ENCODE peak calls at places on chromosomes 7 and 10, in eight cellular contexts. One of them, this sample, is unnamed.

GRCh38 chr7:91953618-91954017 is 13.0 kb downstream of the AKAP9 start:
- DNase-seq in Caco-2: no peak
- DNase-seq in lower lobe of right lung: no peak
- DNase-seq in tibial artery: no peak
- DNase-seq in left lung: no peak
- DNase-seq in ovary: no peak
- DNase-seq in CD8-positive, alpha-beta T cell: no peak
- DNase-seq in RWPE2: no peak
- DNase-seq in this sample: no peak

GRCh38 chr7:158431941-158432347 is 155.7 kb downstream of the PTPRN2 start:
- DNase-seq in Caco-2: peak; percentile 65
- DNase-seq in lower lobe of right lung: peak; percentile 66
- DNase-seq in tibial artery: peak; percentile 89
- DNase-seq in left lung: peak; percentile 82
- DNase-seq in ovary: peak; percentile 55
- DNase-seq in CD8-positive, alpha-beta T cell: no peak
- DNase-seq in RWPE2: peak; percentile 86
- DNase-seq in this sample: peak; percentile 73

GRCh38 chr7:219581-220150 is 27.3 kb downstream of the FAM20C start:
- DNase-seq in Caco-2: no peak
- DNase-seq in lower lobe of right lung: peak; percentile 68
- DNase-seq in tibial artery: no peak
- DNase-seq in left lung: no peak
- DNase-seq in ovary: no peak
- DNase-seq in CD8-positive, alpha-beta T cell: no peak
- DNase-seq in RWPE2: no peak
- DNase-seq in this sample: no peak

GRCh38 chr7:43439631-43440401 is 143.1 kb upstream of the STK17A start:
- DNase-seq in Caco-2: peak; percentile 57
- DNase-seq in lower lobe of right lung: peak; percentile 59
- DNase-seq in tibial artery: no peak
- DNase-seq in left lung: peak; percentile 44
- DNase-seq in ovary: no peak
- DNase-seq in CD8-positive, alpha-beta T cell: peak; percentile 28
- DNase-seq in RWPE2: no peak
- DNase-seq in this sample: peak; percentile 70

GRCh38 chr10:77582710-77583115 is 54.9 kb downstream of the KCNMA1 start:
- DNase-seq in Caco-2: peak; percentile 49
- DNase-seq in lower lobe of right lung: peak; percentile 66
- DNase-seq in tibial artery: no peak
- DNase-seq in left lung: peak; percentile 56
- DNase-seq in ovary: no peak
- DNase-seq in CD8-positive, alpha-beta T cell: no peak
- DNase-seq in RWPE2: peak; percentile 89
- DNase-seq in this sample: peak; percentile 72

GRCh38 chr7:92877367-92877766 is 41.0 kb upstream of the CDK6 start:
- DNase-seq in Caco-2: no peak
- DNase-seq in lower lobe of right lung: no peak
- DNase-seq in tibial artery: no peak
- DNase-seq in left lung: no peak
- DNase-seq in ovary: no peak
- DNase-seq in CD8-positive, alpha-beta T cell: no peak
- DNase-seq in RWPE2: no peak
- DNase-seq in this sample: no peak

GRCh38 chr7:150875791-150876190 is 23.5 kb downstream of the AOC1 start:
- DNase-seq in Caco-2: no peak
- DNase-seq in lower lobe of right lung: no peak
- DNase-seq in tibial artery: no peak
- DNase-seq in left lung: no peak
- DNase-seq in ovary: no peak
- DNase-seq in CD8-positive, alpha-beta T cell: no peak
- DNase-seq in RWPE2: no peak
- DNase-seq in this sample: no peak

GRCh38 chr7:23211542-23211941 is 29.7 kb downstream of the NUP42 start:
- DNase-seq in Caco-2: peak; percentile 8
- DNase-seq in lower lobe of right lung: no peak
- DNase-seq in tibial artery: no peak
- DNase-seq in left lung: no peak
- DNase-seq in ovary: no peak
- DNase-seq in CD8-positive, alpha-beta T cell: no peak
- DNase-seq in RWPE2: no peak
- DNase-seq in this sample: no peak

GRCh38 chr10:28880551-28880950 is 203.2 kb downstream of the BAMBI start:
- DNase-seq in Caco-2: no peak
- DNase-seq in lower lobe of right lung: no peak
- DNase-seq in tibial artery: no peak
- DNase-seq in left lung: no peak
- DNase-seq in ovary: no peak
- DNase-seq in CD8-positive, alpha-beta T cell: no peak
- DNase-seq in RWPE2: no peak
- DNase-seq in this sample: no peak
- H3K4me1 ChIP-seq in Caco-2: peaks cover 46% of the 10 kb centered on the region
- H3K4me1 ChIP-seq in lower lobe of right lung: peaks cover 15% of the 10 kb centered on the region
- H3K4me1 ChIP-seq in tibial artery: no peaks in the 10 kb centered on the region
- H3K4me1 ChIP-seq in left lung: no peaks in the 10 kb centered on the region
- H3K4me1 ChIP-seq in ovary: peaks cover 8% of the 10 kb centered on the region
- H3K4me1 ChIP-seq in CD8-positive, alpha-beta T cell: no peaks in the 10 kb centered on the region
- H3K4me1 ChIP-seq in RWPE2: no peaks in the 10 kb centered on the region
- H3K4me1 ChIP-seq in this sample: peaks cover 8% of the 10 kb centered on the region

DNA sequence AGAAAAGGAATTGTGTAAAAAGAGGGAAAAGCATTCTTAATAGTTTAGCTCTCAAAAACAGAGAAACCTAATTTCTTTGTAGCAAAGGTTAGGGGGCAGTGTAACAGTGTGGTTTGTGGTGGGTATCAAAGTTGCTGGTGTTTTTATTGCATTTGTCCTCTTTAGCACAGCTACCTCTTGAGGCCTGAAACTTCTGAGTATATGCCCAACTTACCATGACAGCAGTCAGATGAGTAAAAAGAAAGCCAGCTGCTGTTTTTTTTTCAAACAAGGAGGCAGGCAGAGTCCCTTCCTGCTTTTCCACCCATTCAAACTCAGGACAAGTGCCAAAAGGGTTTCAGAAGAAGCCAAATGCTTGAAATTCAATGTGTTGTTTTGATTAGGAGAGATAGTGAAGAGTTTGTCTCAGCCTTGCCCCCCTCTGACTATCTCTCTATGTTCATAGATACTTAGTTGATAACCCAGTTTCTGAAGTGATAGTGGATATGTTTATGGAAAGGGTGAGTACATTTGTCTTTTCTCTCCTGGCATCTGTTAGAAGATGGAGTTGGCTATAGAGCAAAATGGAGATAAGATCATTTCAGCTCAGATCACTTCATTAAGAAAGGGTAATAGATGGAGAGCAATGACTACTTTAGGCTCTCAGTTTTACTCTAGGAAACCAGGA is 23.1 kb downstream of the GBF1 start:
- DNase-seq in Caco-2: no peak
- DNase-seq in lower lobe of right lung: no peak
- DNase-seq in tibial artery: no peak
- DNase-seq in left lung: no peak
- DNase-seq in ovary: no peak
- DNase-seq in CD8-positive, alpha-beta T cell: no peak
- DNase-seq in RWPE2: no peak
- DNase-seq in this sample: no peak
- TF ChIP-seq CTCF in Caco-2: no peak
- TF ChIP-seq CTCF in lower lobe of right lung: no peak
- TF ChIP-seq CTCF in tibial artery: no peak
- TF ChIP-seq CTCF in left lung: no peak
- TF ChIP-seq CTCF in ovary: no peak
- TF ChIP-seq CTCF in CD8-positive, alpha-beta T cell: no peak
- TF ChIP-seq CTCF in RWPE2: no peak
- TF ChIP-seq CTCF in this sample: no peak

DNA sequence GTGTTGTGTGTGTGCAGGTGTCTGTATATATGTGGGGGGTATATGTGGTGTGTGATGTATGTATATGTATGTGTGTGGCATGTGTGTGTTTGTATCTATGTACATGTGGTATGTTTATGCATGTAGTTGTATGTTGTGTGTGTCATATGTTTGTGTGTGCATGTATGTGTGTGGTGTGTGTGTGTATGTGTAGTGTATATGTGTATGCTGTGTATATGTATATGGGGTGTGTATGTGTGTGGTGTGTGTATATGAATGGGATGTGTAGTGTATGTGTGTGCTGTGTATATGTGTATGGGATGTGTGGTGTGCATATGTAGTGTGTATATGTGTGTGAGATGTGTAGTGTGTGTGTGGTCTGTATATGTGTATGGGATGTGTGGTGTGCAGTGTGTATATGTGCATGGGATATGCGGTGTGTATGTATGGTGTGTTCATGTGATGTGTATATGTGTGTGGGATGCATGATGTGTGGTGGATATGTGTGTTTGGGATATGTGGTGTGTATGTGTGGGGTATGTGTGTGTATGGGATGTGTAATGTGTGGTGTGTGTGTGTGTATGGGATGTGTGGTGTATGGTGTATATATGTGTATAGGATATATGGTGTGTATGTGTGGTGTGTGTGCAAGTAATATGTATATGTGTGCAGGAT is 30.0 kb downstream of the IKZF1 start:
- DNase-seq in Caco-2: no peak
- DNase-seq in lower lobe of right lung: no peak
- DNase-seq in tibial artery: no peak
- DNase-seq in left lung: no peak
- DNase-seq in ovary: no peak
- DNase-seq in CD8-positive, alpha-beta T cell: no peak
- DNase-seq in RWPE2: no peak
- DNase-seq in this sample: no peak
- H3K4me1 ChIP-seq in Caco-2: no peaks in the 10 kb centered on the region
- H3K4me1 ChIP-seq in lower lobe of right lung: peaks cover 48% of the 10 kb centered on the region
- H3K4me1 ChIP-seq in tibial artery: no peaks in the 10 kb centered on the region
- H3K4me1 ChIP-seq in left lung: no peaks in the 10 kb centered on the region
- H3K4me1 ChIP-seq in ovary: no peaks in the 10 kb centered on the region
- H3K4me1 ChIP-seq in CD8-positive, alpha-beta T cell: peaks cover 99% of the 10 kb centered on the region
- H3K4me1 ChIP-seq in RWPE2: no peaks in the 10 kb centered on the region
- H3K4me1 ChIP-seq in this sample: peaks cover 14% of the 10 kb centered on the region

GRCh38 chr10:114437456-114438292 is 33.4 kb upstream of the AFAP1L2 start:
- DNase-seq in Caco-2: peak; percentile 15
- DNase-seq in lower lobe of right lung: no peak
- DNase-seq in tibial artery: no peak
- DNase-seq in left lung: no peak
- DNase-seq in ovary: no peak
- DNase-seq in CD8-positive, alpha-beta T cell: no peak
- DNase-seq in RWPE2: no peak
- DNase-seq in this sample: no peak
- TF ChIP-seq CTCF in Caco-2: peak; percentile 60
- TF ChIP-seq CTCF in lower lobe of right lung: peak; percentile 33
- TF ChIP-seq CTCF in tibial artery: peak; percentile 37
- TF ChIP-seq CTCF in left lung: peak; percentile 26
- TF ChIP-seq CTCF in ovary: no peak
- TF ChIP-seq CTCF in CD8-positive, alpha-beta T cell: no peak
- TF ChIP-seq CTCF in RWPE2: peak; percentile 75
- TF ChIP-seq CTCF in this sample: peak; percentile 44

DNA sequence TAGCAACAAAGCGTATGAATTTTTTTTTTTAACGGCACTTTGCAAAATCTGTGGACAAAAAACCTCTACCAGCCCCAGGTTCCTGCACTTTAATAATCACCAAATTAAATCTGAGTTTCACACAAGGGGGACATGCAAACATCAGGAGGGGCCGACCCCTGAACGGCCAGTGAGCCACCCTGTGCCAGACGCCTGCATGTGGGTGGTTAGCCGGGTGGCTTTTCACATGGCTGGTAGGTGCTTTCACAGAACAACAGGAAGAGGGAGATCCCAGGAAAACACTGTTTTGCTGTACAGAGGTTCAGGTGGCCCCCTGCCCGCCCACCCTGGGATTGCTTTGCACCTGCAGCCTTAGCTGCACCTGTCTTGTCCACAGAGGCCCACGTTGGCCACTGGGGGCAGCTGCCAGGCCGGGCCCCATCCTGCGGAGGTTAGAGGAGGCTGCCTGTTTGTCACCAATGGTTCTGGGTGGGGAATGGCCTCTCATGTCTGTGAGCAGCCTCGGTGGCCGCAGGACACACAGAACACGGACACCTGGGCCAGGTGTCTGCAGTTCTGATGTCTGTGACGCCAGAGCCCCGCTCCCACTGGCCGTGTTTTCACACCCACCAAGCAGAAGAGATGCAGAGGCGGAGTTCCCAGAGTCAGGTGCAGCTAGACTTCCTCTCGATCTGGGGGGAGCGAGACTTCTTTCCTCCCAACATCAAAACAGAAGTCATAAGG is 107.7 kb downstream of the FAM53B start:
- DNase-seq in Caco-2: no peak
- DNase-seq in lower lobe of right lung: no peak
- DNase-seq in tibial artery: no peak
- DNase-seq in left lung: no peak
- DNase-seq in ovary: no peak
- DNase-seq in CD8-positive, alpha-beta T cell: no peak
- DNase-seq in RWPE2: no peak
- DNase-seq in this sample: no peak
- H3K4me1 ChIP-seq in Caco-2: no peaks in the 10 kb centered on the region
- H3K4me1 ChIP-seq in lower lobe of right lung: peaks cover 68% of the 10 kb centered on the region
- H3K4me1 ChIP-seq in tibial artery: no peaks in the 10 kb centered on the region
- H3K4me1 ChIP-seq in left lung: peaks cover 29% of the 10 kb centered on the region
- H3K4me1 ChIP-seq in ovary: peaks cover 44% of the 10 kb centered on the region
- H3K4me1 ChIP-seq in CD8-positive, alpha-beta T cell: peaks cover 56% of the 10 kb centered on the region
- H3K4me1 ChIP-seq in RWPE2: peaks cover 14% of the 10 kb centered on the region
- H3K4me1 ChIP-seq in this sample: peaks cover 54% of the 10 kb centered on the region

DNA sequence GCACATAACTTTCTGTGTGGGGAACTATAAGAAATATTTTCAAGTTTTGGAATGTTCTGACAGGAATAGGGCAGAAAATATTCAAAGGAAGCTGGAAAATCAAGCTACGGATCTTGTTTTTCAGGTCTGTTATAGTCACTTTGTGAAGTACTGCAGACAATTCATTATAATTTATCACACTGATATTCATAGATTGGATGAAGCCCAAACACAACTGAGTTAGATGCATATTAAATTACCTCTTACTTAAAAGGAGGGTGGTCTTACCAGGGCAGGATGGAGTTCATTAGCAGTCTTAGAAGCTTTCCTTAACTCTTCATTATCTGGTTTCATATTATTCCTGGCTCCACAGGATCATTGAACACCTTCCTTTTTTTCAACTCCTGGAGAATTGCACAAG is 242.3 kb downstream of the DYNC1I1 start:
- DNase-seq in Caco-2: no peak
- DNase-seq in lower lobe of right lung: no peak
- DNase-seq in tibial artery: no peak
- DNase-seq in left lung: no peak
- DNase-seq in ovary: no peak
- DNase-seq in CD8-positive, alpha-beta T cell: no peak
- DNase-seq in RWPE2: no peak
- DNase-seq in this sample: no peak
- TF ChIP-seq CTCF in Caco-2: no peak
- TF ChIP-seq CTCF in lower lobe of right lung: no peak
- TF ChIP-seq CTCF in tibial artery: no peak
- TF ChIP-seq CTCF in left lung: no peak
- TF ChIP-seq CTCF in ovary: no peak
- TF ChIP-seq CTCF in CD8-positive, alpha-beta T cell: no peak
- TF ChIP-seq CTCF in RWPE2: no peak
- TF ChIP-seq CTCF in this sample: no peak